ENCODE peak calls at places on chromosome 19, in nine cellular contexts. One of them, this sample, is unnamed.

GRCh38 chr19:40705362-40705651 is 11.4 kb downstream of the COQ8B start:
- DNase-seq in RPMI7951: no peak
- DNase-seq in fibroblast of mammary gland: peak
- DNase-seq in A549: no peak
- DNase-seq in iris pigment epithelial cell: no peak
- DNase-seq in HL-60: no peak
- DNase-seq in AG09309: no peak
- DNase-seq in T-cell: no peak
- DNase-seq in AG08396: no peak
- DNase-seq in this sample: no peak

GRCh38 chr19:22616659-22617058 is 17.5 kb upstream of the ZNF492 start:
- DNase-seq in T-cell: no peak
- DNase-seq in iris pigment epithelial cell: no peak
- DNase-seq in A549: no peak
- DNase-seq in AG09309: no peak
- DNase-seq in HL-60: no peak
- DNase-seq in fibroblast of mammary gland: no peak
- DNase-seq in AG08396: no peak
- DNase-seq in RPMI7951: no peak
- DNase-seq in this sample: no peak

GRCh38 chr19:54478677-54479266 is 5.7 kb upstream of the CDC42EP5 start:
- DNase-seq in AG09309: no peak
- DNase-seq in RPMI7951: peak
- DNase-seq in A549: peak
- DNase-seq in HL-60: no peak
- DNase-seq in T-cell: no peak
- DNase-seq in iris pigment epithelial cell: peak
- DNase-seq in AG08396: peak
- DNase-seq in fibroblast of mammary gland: peak
- DNase-seq in this sample: peak

GRCh38 chr19:51440846-51441409 is 17.3 kb downstream of the SIGLEC8 start:
- DNase-seq in A549: peak
- DNase-seq in AG08396: no peak
- DNase-seq in iris pigment epithelial cell: no peak
- DNase-seq in HL-60: no peak
- DNase-seq in RPMI7951: peak
- DNase-seq in T-cell: no peak
- DNase-seq in fibroblast of mammary gland: peak
- DNase-seq in AG09309: no peak
- DNase-seq in this sample: no peak

GRCh38 chr19:16002380-16002779 is 53.6 kb downstream of the OR10H4 start:
- DNase-seq in AG09309: no peak
- DNase-seq in RPMI7951: no peak
- DNase-seq in iris pigment epithelial cell: peak
- DNase-seq in T-cell: no peak
- DNase-seq in HL-60: peak
- DNase-seq in A549: no peak
- DNase-seq in fibroblast of mammary gland: peak
- DNase-seq in AG08396: no peak
- DNase-seq in this sample: no peak

GRCh38 chr19:58563034-58563573 is 4.7 kb upstream of the UBE2M start:
- DNase-seq in HL-60: no peak
- DNase-seq in iris pigment epithelial cell: no peak
- DNase-seq in RPMI7951: no peak
- DNase-seq in AG08396: no peak
- DNase-seq in T-cell: no peak
- DNase-seq in AG09309: no peak
- DNase-seq in A549: no peak
- DNase-seq in fibroblast of mammary gland: no peak
- DNase-seq in this sample: no peak

GRCh38 chr19:8149261-8150094 is at the start of gene FBN3:
- DNase-seq in AG09309: no peak
- DNase-seq in iris pigment epithelial cell: no peak
- DNase-seq in fibroblast of mammary gland: no peak
- DNase-seq in T-cell: no peak
- DNase-seq in AG08396: no peak
- DNase-seq in HL-60: no peak
- DNase-seq in A549: no peak
- DNase-seq in RPMI7951: no peak
- DNase-seq in this sample: no peak

GRCh38 chr19:3604227-3604986 is 2.3 kb downstream of the TBXA2R start:
- DNase-seq in RPMI7951: no peak
- DNase-seq in fibroblast of mammary gland: no peak
- DNase-seq in HL-60: no peak
- DNase-seq in AG08396: no peak
- DNase-seq in A549: no peak
- DNase-seq in AG09309: no peak
- DNase-seq in iris pigment epithelial cell: no peak
- DNase-seq in T-cell: no peak
- DNase-seq in this sample: no peak

GRCh38 chr19:36489139-36489919 is at the start of gene ZNF566:
- DNase-seq in HL-60: peak
- DNase-seq in A549: peak
- DNase-seq in AG09309: peak
- DNase-seq in iris pigment epithelial cell: peak
- DNase-seq in fibroblast of mammary gland: peak
- DNase-seq in RPMI7951: peak
- DNase-seq in AG08396: peak
- DNase-seq in T-cell: peak
- DNase-seq in this sample: peak

GRCh38 chr19:58581227-58582141 is 8.3 kb upstream of the MZF1 start:
- DNase-seq in AG09309: peak
- DNase-seq in AG08396: peak
- DNase-seq in iris pigment epithelial cell: peak
- DNase-seq in fibroblast of mammary gland: peak
- DNase-seq in HL-60: peak
- DNase-seq in RPMI7951: no peak
- DNase-seq in T-cell: peak
- DNase-seq in A549: peak
- DNase-seq in this sample: peak

GRCh38 chr19:38733241-38733492 is 11.1 kb downstream of the CAPN12 start:
- DNase-seq in A549: no peak
- DNase-seq in RPMI7951: no peak
- DNase-seq in HL-60: no peak
- DNase-seq in iris pigment epithelial cell: no peak
- DNase-seq in T-cell: no peak
- DNase-seq in AG08396: no peak
- DNase-seq in fibroblast of mammary gland: no peak
- DNase-seq in AG09309: no peak
- DNase-seq in this sample: no peak

GRCh38 chr19:15379996-15380647 is 535 bp upstream of the AKAP8 start:
- DNase-seq in AG09309: no peak
- DNase-seq in HL-60: no peak
- DNase-seq in fibroblast of mammary gland: peak
- DNase-seq in AG08396: peak
- DNase-seq in A549: peak
- DNase-seq in RPMI7951: peak
- DNase-seq in T-cell: no peak
- DNase-seq in iris pigment epithelial cell: peak
- DNase-seq in this sample: no peak

GRCh38 chr19:47275866-47276461 is 1.3 kb downstream of the INAFM1 start:
- DNase-seq in HL-60: no peak
- DNase-seq in AG08396: no peak
- DNase-seq in T-cell: no peak
- DNase-seq in RPMI7951: no peak
- DNase-seq in AG09309: peak
- DNase-seq in A549: no peak
- DNase-seq in iris pigment epithelial cell: peak
- DNase-seq in fibroblast of mammary gland: peak
- DNase-seq in this sample: no peak

GRCh38 chr19:610071-610800 is 20.6 kb downstream of the HCN2 start:
- DNase-seq in iris pigment epithelial cell: peak
- DNase-seq in RPMI7951: peak
- DNase-seq in fibroblast of mammary gland: no peak
- DNase-seq in T-cell: no peak
- DNase-seq in AG09309: no peak
- DNase-seq in HL-60: no peak
- DNase-seq in AG08396: no peak
- DNase-seq in A549: no peak
- DNase-seq in this sample: no peak

GRCh38 chr19:16001481-16002312 is 52.9 kb downstream of the OR10H4 start:
- DNase-seq in AG08396: peak
- DNase-seq in AG09309: no peak
- DNase-seq in iris pigment epithelial cell: peak
- DNase-seq in HL-60: peak
- DNase-seq in A549: no peak
- DNase-seq in T-cell: peak
- DNase-seq in RPMI7951: peak
- DNase-seq in fibroblast of mammary gland: peak
- DNase-seq in this sample: peak

GRCh38 chr19:38457202-38457601 is 23.7 kb downstream of the RYR1 start:
- DNase-seq in AG09309: no peak
- DNase-seq in AG08396: no peak
- DNase-seq in iris pigment epithelial cell: no peak
- DNase-seq in A549: no peak
- DNase-seq in HL-60: no peak
- DNase-seq in RPMI7951: no peak
- DNase-seq in T-cell: no peak
- DNase-seq in fibroblast of mammary gland: no peak
- DNase-seq in this sample: no peak

GRCh38 chr19:38913958-38914357 is 2.0 kb upstream of the CCER2 start:
- DNase-seq in AG08396: no peak
- DNase-seq in fibroblast of mammary gland: no peak
- DNase-seq in AG09309: no peak
- DNase-seq in T-cell: no peak
- DNase-seq in RPMI7951: no peak
- DNase-seq in HL-60: no peak
- DNase-seq in iris pigment epithelial cell: no peak
- DNase-seq in A549: no peak
- DNase-seq in this sample: no peak

GRCh38 chr19:6667114-6667627 is 2.8 kb downstream of the TNFSF14 start:
- DNase-seq in iris pigment epithelial cell: no peak
- DNase-seq in AG09309: no peak
- DNase-seq in A549: no peak
- DNase-seq in T-cell: no peak
- DNase-seq in AG08396: no peak
- DNase-seq in fibroblast of mammary gland: no peak
- DNase-seq in HL-60: peak
- DNase-seq in RPMI7951: no peak
- DNase-seq in this sample: no peak

GRCh38 chr19:47310819-47311218 is 1.2 kb downstream of the C5AR1 start:
- DNase-seq in T-cell: no peak
- DNase-seq in HL-60: peak
- DNase-seq in AG09309: no peak
- DNase-seq in A549: peak
- DNase-seq in fibroblast of mammary gland: peak
- DNase-seq in RPMI7951: peak
- DNase-seq in iris pigment epithelial cell: peak
- DNase-seq in AG08396: no peak
- DNase-seq in this sample: no peak

GRCh38 chr19:3411636-3412035 is 45.3 kb downstream of the NFIC start:
- DNase-seq in AG08396: no peak
- DNase-seq in fibroblast of mammary gland: no peak
- DNase-seq in iris pigment epithelial cell: no peak
- DNase-seq in AG09309: no peak
- DNase-seq in A549: no peak
- DNase-seq in T-cell: no peak
- DNase-seq in HL-60: no peak
- DNase-seq in RPMI7951: no peak
- DNase-seq in this sample: no peak

GRCh38 chr19:13781547-13781946 is 7.3 kb downstream of the C19orf53 start:
- DNase-seq in AG08396: peak
- DNase-seq in A549: no peak
- DNase-seq in RPMI7951: peak
- DNase-seq in T-cell: no peak
- DNase-seq in iris pigment epithelial cell: peak
- DNase-seq in HL-60: no peak
- DNase-seq in fibroblast of mammary gland: peak
- DNase-seq in AG09309: peak
- DNase-seq in this sample: no peak

GRCh38 chr19:47848871-47849473 is 10.1 kb upstream of the TPRX2 start:
- DNase-seq in HL-60: no peak
- DNase-seq in iris pigment epithelial cell: peak
- DNase-seq in AG08396: no peak
- DNase-seq in T-cell: peak
- DNase-seq in RPMI7951: no peak
- DNase-seq in AG09309: no peak
- DNase-seq in A549: peak
- DNase-seq in fibroblast of mammary gland: peak
- DNase-seq in this sample: peak

GRCh38 chr19:4914736-4915501 is 5.6 kb downstream of the UHRF1 start:
- DNase-seq in iris pigment epithelial cell: peak
- DNase-seq in HL-60: no peak
- DNase-seq in fibroblast of mammary gland: peak
- DNase-seq in RPMI7951: peak
- DNase-seq in A549: peak
- DNase-seq in T-cell: peak
- DNase-seq in AG08396: peak
- DNase-seq in AG09309: peak
- DNase-seq in this sample: no peak

GRCh38 chr19:6278740-6279619 is 795 bp downstream of the MLLT1 start:
- DNase-seq in T-cell: no peak
- DNase-seq in fibroblast of mammary gland: no peak
- DNase-seq in AG08396: no peak
- DNase-seq in AG09309: no peak
- DNase-seq in HL-60: no peak
- DNase-seq in A549: no peak
- DNase-seq in iris pigment epithelial cell: no peak
- DNase-seq in RPMI7951: no peak
- DNase-seq in this sample: no peak

GRCh38 chr19:11088508-11089253 is 582 bp upstream of the LDLR start:
- DNase-seq in A549: no peak
- DNase-seq in AG09309: no peak
- DNase-seq in RPMI7951: no peak
- DNase-seq in T-cell: no peak
- DNase-seq in AG08396: no peak
- DNase-seq in HL-60: no peak
- DNase-seq in iris pigment epithelial cell: no peak
- DNase-seq in fibroblast of mammary gland: peak
- DNase-seq in this sample: no peak

GRCh38 chr19:4389064-4389375 is 11.3 kb downstream of the SH3GL1 start:
- DNase-seq in AG09309: no peak
- DNase-seq in iris pigment epithelial cell: no peak
- DNase-seq in AG08396: no peak
- DNase-seq in fibroblast of mammary gland: no peak
- DNase-seq in RPMI7951: no peak
- DNase-seq in A549: no peak
- DNase-seq in HL-60: no peak
- DNase-seq in T-cell: no peak
- DNase-seq in this sample: no peak

GRCh38 chr19:48780684-48781391 is 25.5 kb downstream of the FGF21 start:
- DNase-seq in A549: peak
- DNase-seq in AG08396: no peak
- DNase-seq in RPMI7951: peak
- DNase-seq in iris pigment epithelial cell: peak
- DNase-seq in AG09309: no peak
- DNase-seq in T-cell: no peak
- DNase-seq in fibroblast of mammary gland: peak
- DNase-seq in HL-60: no peak
- DNase-seq in this sample: no peak

GRCh38 chr19:5345895-5346386 is 5.3 kb upstream of the PTPRS start:
- DNase-seq in A549: no peak
- DNase-seq in T-cell: no peak
- DNase-seq in fibroblast of mammary gland: peak
- DNase-seq in iris pigment epithelial cell: peak
- DNase-seq in AG08396: no peak
- DNase-seq in HL-60: no peak
- DNase-seq in AG09309: no peak
- DNase-seq in RPMI7951: peak
- DNase-seq in this sample: no peak

GRCh38 chr19:4233282-4233853 is 4.0 kb downstream of the EBI3 start:
- DNase-seq in T-cell: peak
- DNase-seq in RPMI7951: peak
- DNase-seq in AG08396: no peak
- DNase-seq in fibroblast of mammary gland: peak
- DNase-seq in HL-60: no peak
- DNase-seq in A549: peak
- DNase-seq in iris pigment epithelial cell: peak
- DNase-seq in AG09309: no peak
- DNase-seq in this sample: peak

This sample was measured in Jurkat, Clone E6-1.